ENCODE peak calls at places on chromosomes 3 and 15, in five cellular contexts. One of them, this sample, is unnamed.

GRCh38 chr3:131811481-131811880 is 223.3 kb downstream of the CPNE4 start:
- DNase-seq in A673: peak; percentile 92
- DNase-seq in omental fat pad: no peak
- DNase-seq in retina: no peak
- DNase-seq in uterus: no peak
- DNase-seq in this sample: no peak

GRCh38 chr3:10344147-10344943 is 23.4 kb upstream of the SEC13 start:
- DNase-seq in A673: peak; percentile 60
- DNase-seq in retina: peak; percentile 76
- DNase-seq in omental fat pad: no peak
- DNase-seq in uterus: peak; percentile 31
- DNase-seq in this sample: peak; percentile 66

GRCh38 chr3:114498779-114499370 is 205.0 kb downstream of the TIGIT start:
- DNase-seq in uterus: no peak
- DNase-seq in omental fat pad: no peak
- DNase-seq in retina: peak; percentile 24
- DNase-seq in A673: peak; percentile 63
- DNase-seq in this sample: no peak

GRCh38 chr3:141056716-141057115 is 5.6 kb downstream of the SPSB4 start:
- DNase-seq in uterus: no peak
- DNase-seq in A673: no peak
- DNase-seq in retina: peak; percentile 79
- DNase-seq in omental fat pad: no peak
- DNase-seq in this sample: no peak

GRCh38 chr3:98903099-98903498 is 1.6 kb upstream of the DCBLD2 start:
- DNase-seq in A673: no peak
- DNase-seq in uterus: no peak
- DNase-seq in retina: no peak
- DNase-seq in omental fat pad: no peak
- DNase-seq in this sample: no peak

GRCh38 chr3:13895155-13896105 is 15.6 kb upstream of the WNT7A start:
- DNase-seq in retina: peak; percentile 95
- DNase-seq in uterus: peak; percentile 96
- DNase-seq in A673: peak; percentile 94
- DNase-seq in omental fat pad: peak; percentile 76
- DNase-seq in this sample: peak; percentile 75

GRCh38 chr3:51434746-51435323 is 43.8 kb downstream of the RBM15B start:
- DNase-seq in omental fat pad: no peak
- DNase-seq in retina: peak; percentile 23
- DNase-seq in A673: peak; percentile 43
- DNase-seq in uterus: peak; percentile 18
- DNase-seq in this sample: peak; percentile 31

GRCh38 chr3:143975549-143976152 is 4.0 kb downstream of the DIPK2A start:
- DNase-seq in A673: peak; percentile 67
- DNase-seq in uterus: no peak
- DNase-seq in retina: peak; percentile 18
- DNase-seq in omental fat pad: no peak
- DNase-seq in this sample: peak; percentile 40

GRCh38 chr15:100043069-100043641 is 298.6 kb downstream of the ADAMTS17 start:
- DNase-seq in A673: no peak
- DNase-seq in retina: no peak
- DNase-seq in omental fat pad: no peak
- DNase-seq in uterus: no peak
- DNase-seq in this sample: no peak

GRCh38 chr3:146566138-146566537 is 21.7 kb upstream of the PLSCR1 start:
- DNase-seq in uterus: no peak
- DNase-seq in omental fat pad: no peak
- DNase-seq in retina: no peak
- DNase-seq in A673: no peak
- DNase-seq in this sample: no peak

GRCh38 chr15:94555842-94556516 is 324.6 kb downstream of the MCTP2 start:
- DNase-seq in uterus: no peak
- DNase-seq in A673: no peak
- DNase-seq in omental fat pad: no peak
- DNase-seq in retina: no peak
- DNase-seq in this sample: no peak

GRCh38 chr15:82916161-82916952 is 36.2 kb downstream of the HOMER2 start:
- DNase-seq in uterus: no peak
- DNase-seq in retina: no peak
- DNase-seq in A673: no peak
- DNase-seq in omental fat pad: no peak
- DNase-seq in this sample: no peak

GRCh38 chr15:40239671-40240618 is 1.1 kb downstream of the PAK6 start:
- DNase-seq in retina: no peak
- DNase-seq in omental fat pad: no peak
- DNase-seq in A673: no peak
- DNase-seq in uterus: no peak
- DNase-seq in this sample: no peak

GRCh38 chr3:184907941-184908649 is 96.1 kb downstream of the VPS8 start:
- DNase-seq in A673: no peak
- DNase-seq in omental fat pad: no peak
- DNase-seq in retina: peak; percentile 21
- DNase-seq in uterus: no peak
- DNase-seq in this sample: no peak

GRCh38 chr3:197298858-197299854 is 744 bp upstream of the DLG1 start:
- DNase-seq in uterus: peak; percentile 21
- DNase-seq in omental fat pad: no peak
- DNase-seq in A673: no peak
- DNase-seq in retina: peak; percentile 54
- DNase-seq in this sample: peak; percentile 33

GRCh38 chr3:178982138-178982537 is 89.5 kb downstream of the ZMAT3 start:
- DNase-seq in A673: no peak
- DNase-seq in uterus: no peak
- DNase-seq in retina: no peak
- DNase-seq in omental fat pad: no peak
- DNase-seq in this sample: no peak

GRCh38 chr3:24220859-24221657 is 273.6 kb downstream of the THRB start:
- DNase-seq in omental fat pad: no peak
- DNase-seq in A673: peak; percentile 8
- DNase-seq in retina: no peak
- DNase-seq in uterus: peak; percentile 65
- DNase-seq in this sample: no peak

GRCh38 chr3:179745109-179745508 is 92.3 kb downstream of the USP13 start:
- DNase-seq in retina: no peak
- DNase-seq in A673: peak; percentile 70
- DNase-seq in uterus: no peak
- DNase-seq in omental fat pad: no peak
- DNase-seq in this sample: no peak

GRCh38 chr3:11784962-11785361 is 61.7 kb downstream of the TAMM41 start:
- DNase-seq in uterus: no peak
- DNase-seq in A673: no peak
- DNase-seq in omental fat pad: no peak
- DNase-seq in retina: no peak
- DNase-seq in this sample: peak; percentile 84

GRCh38 chr3:187946031-187946691 is 200.9 kb upstream of the BCL6 start:
- DNase-seq in uterus: no peak
- DNase-seq in A673: no peak
- DNase-seq in retina: no peak
- DNase-seq in omental fat pad: no peak
- DNase-seq in this sample: peak; percentile 40

GRCh38 chr3:10011644-10012043 is 14.6 kb upstream of the FANCD2 start:
- DNase-seq in omental fat pad: no peak
- DNase-seq in retina: no peak
- DNase-seq in A673: no peak
- DNase-seq in uterus: peak; percentile 29
- DNase-seq in this sample: no peak

GRCh38 chr15:69743091-69743490 is 290.5 kb downstream of the RPLP1 start:
- DNase-seq in retina: no peak
- DNase-seq in uterus: no peak
- DNase-seq in omental fat pad: no peak
- DNase-seq in A673: no peak
- DNase-seq in this sample: no peak

GRCh38 chr3:99413504-99413903 is 224.9 kb upstream of the COL8A1 start:
- DNase-seq in A673: peak; percentile 38
- DNase-seq in retina: no peak
- DNase-seq in uterus: no peak
- DNase-seq in omental fat pad: no peak
- DNase-seq in this sample: no peak

GRCh38 chr3:161879470-161879869 is 382.9 kb downstream of the OTOL1 start:
- DNase-seq in omental fat pad: no peak
- DNase-seq in A673: no peak
- DNase-seq in uterus: no peak
- DNase-seq in retina: no peak
- DNase-seq in this sample: no peak

GRCh38 chr15:44038801-44039200 is 156.3 kb downstream of the FRMD5 start:
- DNase-seq in A673: no peak
- DNase-seq in retina: peak; percentile 61
- DNase-seq in uterus: no peak
- DNase-seq in omental fat pad: no peak
- DNase-seq in this sample: peak; percentile 74

GRCh38 chr3:23493846-23494245 is 290.7 kb downstream of the UBE2E2 start:
- DNase-seq in retina: no peak
- DNase-seq in omental fat pad: no peak
- DNase-seq in A673: no peak
- DNase-seq in uterus: no peak
- DNase-seq in this sample: no peak

GRCh38 chr15:85407421-85408269 is 27.2 kb downstream of the AKAP13 start:
- DNase-seq in A673: no peak
- DNase-seq in retina: no peak
- DNase-seq in omental fat pad: no peak
- DNase-seq in uterus: no peak
- DNase-seq in this sample: no peak

GRCh38 chr3:178405456-178405970 is 130.7 kb upstream of the KCNMB2 start:
- DNase-seq in A673: no peak
- DNase-seq in uterus: no peak
- DNase-seq in retina: no peak
- DNase-seq in omental fat pad: no peak
- DNase-seq in this sample: no peak

GRCh38 chr15:93238641-93239040 is 149.6 kb upstream of the RGMA start:
- DNase-seq in uterus: no peak
- DNase-seq in A673: no peak
- DNase-seq in retina: no peak
- DNase-seq in omental fat pad: no peak
- DNase-seq in this sample: no peak